ENCODE peak calls at places on chromosomes 11 and 22, in nine cellular contexts. Q is epithelial cell of proximal tubule, T is foreskin fibroblast, V is tibial nerve, N is HCT116, F is cardiac fibroblast, G is astrocyte of the spinal cord, W is HL-60, U is adrenal gland. S is an unnamed sample.

GRCh38 chr11:87431386-87431785 is 393.7 kb downstream of the TMEM135 start:
- DNase-seq in W (no peak), G (no peak), V (no peak), Q (no peak), T (no peak), U (no peak), F (no peak), N (no peak), S (no peak)

GRCh38 chr11:110379936-110380335 is 49.8 kb upstream of the FDX1 start:
- DNase-seq in N (no peak), Q (no peak), T (no peak), F (no peak), W (no peak), V (no peak), G (no peak), U (no peak), S (no peak)

GRCh38 chr11:73173755-73174494 is 31.8 kb upstream of the FCHSD2 start:
- DNase-seq in T (peak; percentile 16), Q (no peak), V (no peak), G (no peak), U (peak; percentile 59), F (no peak), W (no peak), N (no peak), S (no peak)

GRCh38 chr11:2563216-2564007 is 118.6 kb downstream of the KCNQ1 start:
- DNase-seq in Q (no peak), W (no peak), G (no peak), U (peak; percentile 91), V (peak; percentile 8), F (no peak), T (no peak), N (no peak), S (no peak)

GRCh38 chr11:34150494-34151151 is 45.2 kb downstream of the NAT10 start:
- DNase-seq in V (no peak), W (no peak), F (no peak), T (peak; percentile 78), Q (no peak), G (no peak), U (no peak), N (no peak), S (no peak)

GRCh38 chr11:43823316-43823715 is 57.3 kb upstream of the ALKBH3 start:
- DNase-seq in V (no peak), F (no peak), T (no peak), G (no peak), W (no peak), N (no peak), Q (no peak), U (no peak), S (no peak)

GRCh38 chr11:72836111-72836510 is 21.9 kb downstream of the ATG16L2 start:
- DNase-seq in Q (no peak), T (no peak), V (no peak), F (peak; percentile 55), U (peak; percentile 38), N (no peak), G (no peak), W (no peak), S (no peak)

GRCh38 chr11:32758291-32758690 is 36.2 kb downstream of the CCDC73 start:
- DNase-seq in Q (no peak), F (no peak), N (no peak), W (no peak), T (no peak), U (no peak), G (no peak), V (no peak), S (no peak)

GRCh38 chr22:38285015-38285414 is 12.2 kb upstream of the TMEM184B start:
- DNase-seq in F (no peak), N (no peak), W (no peak), G (no peak), V (no peak), U (no peak), T (no peak), Q (no peak), S (no peak)

GRCh38 chr22:25848954-25849353 is 107.0 kb downstream of the MYO18B start:
- DNase-seq in N (no peak), W (no peak), T (no peak), G (no peak), V (no peak), F (no peak), U (no peak), Q (no peak), S (no peak)

GRCh38 chr11:78954261-78954660 is 379.6 kb upstream of the NARS2 start:
- DNase-seq in N (no peak), Q (no peak), G (no peak), U (no peak), T (no peak), W (no peak), V (no peak), F (no peak), S (no peak)

GRCh38 chr11:75679566-75679965 is 10.7 kb upstream of the MAP6 start:
- DNase-seq in F (no peak), W (no peak), Q (no peak), G (no peak), N (no peak), V (no peak), T (no peak), U (no peak), S (no peak)

GRCh38 chr11:75200051-75200450 is 40.5 kb upstream of the TPBGL start:
- DNase-seq in W (no peak), Q (no peak), F (no peak), G (no peak), V (no peak), N (no peak), T (no peak), U (peak; percentile 59), S (no peak)

GRCh38 chr11:47499614-47500013 is 50.7 kb upstream of the RAPSN start:
- DNase-seq in U (no peak), W (no peak), N (no peak), T (no peak), Q (no peak), V (no peak), G (no peak), F (no peak), S (no peak)

GRCh38 chr11:66619080-66619554 is 2.7 kb downstream of the RBM14 start:
- DNase-seq in Q (no peak), W (peak; percentile 63), V (no peak), U (no peak), N (no peak), G (peak; percentile 74), T (peak; percentile 15), F (peak; percentile 70), S (peak; percentile 27)
- H3K4me3 ChIP-seq in Q (peak overlapping the region; percentile 68), W (peak overlapping the region; percentile 52), V (no peak overlapping the region), U (no peak overlapping the region), N (no peak overlapping the region), G (peak overlapping the region; percentile 91), T (peak overlapping the region; percentile 98), F (peak overlapping the region; percentile 97), S (peak overlapping the region; percentile 80)

GRCh38 chr11:19646921-19647320 is 65.7 kb upstream of the NAV2 start:
- DNase-seq in U (no peak), N (no peak), T (peak; percentile 97), F (peak; percentile 82), Q (peak; percentile 55), V (no peak), G (peak; percentile 96), W (no peak), S (no peak)
- TF ChIP-seq CTCF in U (no peak), N (no peak), T (no peak), F (no peak), Q (peak; percentile 10), V (no peak), G (no peak), W (no peak), S (no peak)

GRCh38 chr22:49936018-49936972 is 17.9 kb downstream of the CRELD2 start:
- DNase-seq in F (peak; percentile 76), N (no peak), W (peak; percentile 63), T (peak; percentile 93), Q (no peak), V (peak; percentile 82), G (peak; percentile 78), U (peak; percentile 95), S (no peak)

GRCh38 chr22:49934144-49934890 is 15.9 kb downstream of the CRELD2 start:
- DNase-seq in Q (no peak), G (peak; percentile 29), V (no peak), T (peak; percentile 60), N (no peak), W (no peak), F (peak; percentile 28), U (peak; percentile 75), S (no peak)

GRCh38 chr22:49933236-49933921 is 14.9 kb downstream of the CRELD2 start:
- DNase-seq in U (peak; percentile 84), G (no peak), F (no peak), T (peak; percentile 42), Q (no peak), V (peak; percentile 74), N (no peak), W (no peak), S (no peak)

GRCh38 chr22:49935561-49935960 is 17.1 kb downstream of the CRELD2 start:
- DNase-seq in W (no peak), G (no peak), U (peak; percentile 46), N (no peak), T (no peak), Q (no peak), V (no peak), F (no peak), S (no peak)

DNA sequence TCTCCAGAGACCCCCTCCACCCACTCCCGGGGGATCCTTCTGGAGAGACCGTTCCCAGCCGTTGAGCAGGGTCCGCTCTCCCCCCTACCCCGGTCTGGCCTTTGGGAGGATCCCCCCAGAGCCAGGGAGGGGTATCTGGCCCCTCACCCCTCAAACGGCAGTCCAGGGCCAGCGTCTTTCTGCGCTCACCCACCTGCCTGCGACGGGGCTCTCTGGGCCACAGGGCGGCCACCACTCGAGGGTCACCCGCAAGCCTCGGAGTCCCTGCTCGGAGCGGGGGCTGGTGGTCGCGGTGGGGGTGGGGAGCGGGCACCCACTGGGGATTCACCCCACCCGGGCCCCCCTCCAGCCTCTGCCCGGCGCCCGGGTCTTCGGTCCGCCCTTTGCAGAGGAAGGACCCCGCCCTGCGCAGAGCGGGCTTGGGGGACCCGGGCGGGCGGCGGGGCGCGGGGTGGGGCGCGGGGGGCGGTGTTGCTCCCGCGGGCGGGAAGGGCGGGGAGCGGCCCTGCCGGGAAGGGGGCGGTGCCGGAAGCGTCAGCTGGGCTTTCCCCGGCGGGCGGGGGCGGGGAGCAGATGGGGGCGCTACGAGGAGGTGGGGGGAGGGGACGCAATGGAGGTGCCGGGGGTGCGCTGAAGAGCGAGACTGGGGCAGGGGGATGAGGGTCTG is 16.6 kb downstream of the CRELD2 start:
- DNase-seq in N (no peak), F (peak; percentile 47), V (peak; percentile 62), W (peak; percentile 29), Q (no peak), T (peak; percentile 85), G (peak; percentile 40), U (peak; percentile 78), S (no peak)
- H3K4me3 ChIP-seq in N (peak overlapping the region; percentile 20), F (peak overlapping the region; percentile 36), V (peak overlapping the region; percentile 39), W (peak overlapping the region; percentile 36), Q (peak overlapping the region; percentile 56), T (peak overlapping the region; percentile 60), G (peak overlapping the region; percentile 27), U (no peak overlapping the region), S (peak overlapping the region; percentile 78)

DNA sequence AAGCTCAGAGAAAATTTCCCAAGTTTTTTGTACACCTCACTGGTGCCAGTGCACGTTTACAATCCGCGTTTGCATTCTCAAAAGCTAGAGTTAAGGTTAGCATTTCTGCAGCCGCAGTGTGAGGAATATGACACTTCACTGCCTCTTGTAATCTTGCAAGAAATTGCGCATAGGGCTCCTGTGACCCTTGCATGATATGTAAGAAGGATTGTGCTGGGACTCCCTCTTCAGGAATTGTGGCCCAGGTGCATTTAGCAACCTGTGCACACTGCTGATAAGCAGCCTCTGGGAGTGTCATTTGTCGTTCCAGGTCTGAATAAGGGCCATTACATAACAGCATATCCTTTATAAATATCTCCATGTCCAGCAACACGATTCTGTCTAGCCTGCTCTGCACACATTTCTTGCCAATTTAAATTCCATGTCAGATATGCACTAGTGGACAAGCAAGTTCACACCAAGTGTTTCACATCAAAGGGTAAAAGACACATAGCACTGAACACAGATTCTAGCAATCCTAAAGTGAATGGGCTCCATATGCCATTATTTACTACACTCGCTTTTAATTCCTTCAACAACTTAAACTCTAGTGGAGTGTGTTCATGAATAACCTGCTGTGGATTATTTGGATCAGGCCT is 69.2 kb upstream of the INCENP start:
- DNase-seq in U (no peak), W (peak; percentile 23), F (peak; percentile 61), V (no peak), Q (no peak), T (peak; percentile 25), G (peak; percentile 20), N (peak; percentile 87), S (no peak)
- TF ChIP-seq CTCF in U (no peak), W (no peak), F (peak; percentile 41), V (no peak), Q (peak; percentile 53), T (peak; percentile 16), G (peak; percentile 31), N (peak; percentile 80), S (peak; percentile 25)

S was measured in GM12864.